ENCODE peak calls at places on chromosome 1, in six cellular contexts. H is fibroblast of the aortic adventitia, G is A549, E is NCI-H82, K is T47D, Y is T-cell. C is an unnamed sample.
A peak's percentile ranks its signal among the peaks of the same experiment; 100 is the strongest.

GRCh38 chr1:24437631-24438396 is 22.2 kb downstream of the NIPAL3 start:
- DNase-seq in H (peak; percentile 61), Y (no peak), K (no peak), G (no peak), E (no peak), C (no peak)

GRCh38 chr1:29324771-29325351 is 88.5 kb downstream of the PTPRU start:
- DNase-seq in H (no peak), K (no peak), Y (no peak), G (no peak), E (peak; percentile 78), C (no peak)

GRCh38 chr1:25875154-25875855 is at the start of gene PAQR7:
- DNase-seq in G (peak; percentile 15), Y (peak; percentile 47), E (peak; percentile 67), K (no peak), H (peak; percentile 59), C (peak; percentile 38)

GRCh38 chr1:150579955-150580642 is 689 bp upstream of the MCL1 start:
- DNase-seq in H (no peak), E (no peak), Y (no peak), G (no peak), K (no peak), C (peak; percentile 37)

GRCh38 chr1:77126309-77126708 is 92.9 kb downstream of the PIGK start:
- DNase-seq in H (peak; percentile 80), Y (no peak), G (no peak), E (peak; percentile 91), K (peak; percentile 4), C (peak; percentile 43)

GRCh38 chr1:107557095-107557494 is 407.9 kb downstream of the VAV3 start:
- DNase-seq in G (no peak), Y (no peak), E (no peak), H (no peak), K (no peak), C (no peak)

GRCh38 chr1:25090707-25091422 is 141.4 kb downstream of the SYF2 start:
- DNase-seq in H (no peak), G (no peak), E (no peak), Y (no peak), K (no peak), C (no peak)

GRCh38 chr1:30680429-30680828 is 43.0 kb downstream of the MATN1 start:
- DNase-seq in Y (no peak), K (no peak), E (no peak), G (no peak), H (no peak), C (no peak)

GRCh38 chr1:1217621-1218523 is 3.9 kb upstream of the TNFRSF4 start:
- DNase-seq in Y (no peak), G (peak; percentile 15), H (no peak), E (no peak), K (no peak), C (no peak)

GRCh38 chr1:110259770-110260169 is 49.7 kb downstream of the KCNC4 start:
- DNase-seq in E (no peak), K (no peak), Y (no peak), H (no peak), G (no peak), C (no peak)

GRCh38 chr1:206112600-206113301 is 4.4 kb downstream of the AVPR1B start:
- DNase-seq in H (no peak), G (no peak), K (peak; percentile 73), Y (no peak), E (no peak), C (no peak)

GRCh38 chr1:18419123-18419844 is 61.4 kb upstream of the KLHDC7A start:
- DNase-seq in K (no peak), G (no peak), Y (no peak), E (no peak), H (no peak), C (no peak)

GRCh38 chr1:225772323-225772768 is 5.3 kb upstream of the SRP9 start:
- DNase-seq in K (peak; percentile 83), Y (no peak), E (peak; percentile 98), G (peak; percentile 87), H (peak; percentile 89), C (no peak)

GRCh38 chr1:172929006-172929405 is 121.7 kb downstream of the TNFSF18 start:
- DNase-seq in E (no peak), G (no peak), Y (no peak), H (peak; percentile 67), K (no peak), C (no peak)

GRCh38 chr1:160076295-160076694 is 5.0 kb upstream of the KCNJ9 start:
- DNase-seq in G (no peak), E (no peak), Y (no peak), K (no peak), H (no peak), C (no peak)

GRCh38 chr1:206699626-206700025 is 14.9 kb downstream of the MAPKAPK2 start:
- DNase-seq in Y (no peak), G (no peak), E (no peak), K (no peak), H (no peak), C (no peak)

C was measured in stimulated activated naive CD4-positive, alpha-beta T cell.